ENCODE peak calls at places on chromosomes 12 and 14, in nine cellular contexts. O is head of caudate nucleus; T is stimulated activated CD4-positive, alpha-beta T cell treated with anti-CD3 and anti-CD28 coated beads, Interleukin-12 subunit alpha, Interleukin-12 subunit beta, amount 100 ng/mL, for 48 hours; B is GM20000; J is OCI-M1; E is fibroblast of lung; F is activated T-cell treated with anti-CD3 and anti-CD28 coated beads, Interleukin-2, amount 50 U/mL, for 1 hour; M is tibial artery; A is NCI-H1694 treated with DMSO at 0.1 percent for 48 hours. C is an unnamed sample.

GRCh38 chr14:91883770-91884169 is 16.4 kb upstream of the TC2N start:
- DNase-seq in M (peak; percentile 81), O (no peak), B (no peak), E (peak; percentile 29), A (no peak), T (no peak), F (no peak), J (no peak), C (no peak)

GRCh38 chr14:72554401-72554800 is 339.5 kb downstream of the DPF3 start:
- DNase-seq in F (no peak), B (no peak), O (no peak), A (no peak), J (no peak), E (no peak), M (no peak), T (no peak), C (no peak)

GRCh38 chr12:132053338-132054330 is 90.5 kb downstream of the DDX51 start:
- DNase-seq in E (no peak), A (no peak), J (no peak), T (no peak), B (peak; percentile 56), O (peak; percentile 19), M (no peak), F (no peak), C (no peak)

GRCh38 chr14:79730911-79731310 is 480.4 kb downstream of the DIO2 start:
- DNase-seq in E (no peak), J (peak; percentile 24), F (no peak), T (no peak), M (no peak), O (no peak), B (no peak), A (no peak), C (no peak)

GRCh38 chr12:18361431-18361830 is 100.1 kb downstream of the PIK3C2G start:
- DNase-seq in E (no peak), O (no peak), F (no peak), J (no peak), T (no peak), A (no peak), B (no peak), M (no peak), C (no peak)

GRCh38 chr14:22886500-22887259 is 3.7 kb downstream of the REM2 start:
- DNase-seq in E (peak; percentile 65), J (peak; percentile 92), A (no peak), M (peak; percentile 38), F (peak; percentile 73), T (peak; percentile 67), O (no peak), B (peak; percentile 93), C (peak; percentile 75)

GRCh38 chr12:57614948-57615500 is 3.8 kb downstream of the ARHGEF25 start:
- DNase-seq in F (no peak), O (no peak), B (no peak), M (no peak), T (no peak), J (no peak), E (no peak), A (no peak), C (no peak)

GRCh38 chr14:24095196-24096068 is 1.3 kb downstream of the PCK2 start:
- DNase-seq in E (peak; percentile 62), M (peak; percentile 71), A (no peak), O (no peak), J (peak; percentile 89), T (peak; percentile 61), B (peak; percentile 96), F (peak; percentile 27), C (peak; percentile 25)

GRCh38 chr14:61585598-61586538 is 109.4 kb upstream of the HIF1A start:
- DNase-seq in E (peak; percentile 83), A (no peak), J (no peak), O (peak; percentile 66), T (no peak), B (no peak), M (peak; percentile 76), F (no peak), C (peak; percentile 55)

GRCh38 chr14:103146141-103146709 is 23.0 kb downstream of the TNFAIP2 start:
- DNase-seq in J (no peak), M (no peak), T (no peak), E (no peak), B (no peak), A (no peak), F (no peak), O (no peak), C (no peak)

GRCh38 chr12:78167510-78167909 is 336.8 kb downstream of the NAV3 start:
- DNase-seq in A (no peak), F (no peak), T (no peak), B (no peak), O (no peak), J (no peak), E (no peak), M (no peak), C (no peak)

GRCh38 chr12:3725267-3726115 is 27.4 kb downstream of the CRACR2A start:
- DNase-seq in E (no peak), O (no peak), F (no peak), A (no peak), J (peak; percentile 5), M (no peak), B (no peak), T (no peak), C (no peak)

C was measured in HEK293T.